ENCODE peak calls at places on chromosomes 6 and 20, in nine cellular contexts. U is thoracic aorta; S is DND-41; W is breast epithelium; T is GM23338; G is psoas muscle; V is IMR-90; I is CD8-positive, alpha-beta T cell; A is adrenal gland. J is an unnamed sample.
A peak's percentile ranks its signal among the peaks of the same experiment; 100 is the strongest.

GRCh38 chr6:106534564-106534982 is 94.7 kb downstream of the RTN4IP1 start:
- DNase-seq in U (no peak), S (no peak), W (no peak), T (no peak), G (no peak), V (no peak), I (no peak), A (no peak), J (no peak)

GRCh38 chr6:136593748-136594490 is 43.7 kb upstream of the MAP7 start:
- DNase-seq in U (no peak), S (no peak), W (no peak), T (peak; percentile 60), G (no peak), V (peak; percentile 100), I (peak; percentile 15), A (peak; percentile 62), J (peak; percentile 46)

GRCh38 chr20:50297498-50298348 is 107.1 kb downstream of the CEBPB start:
- DNase-seq in U (no peak), S (peak; percentile 78), W (no peak), T (no peak), G (peak; percentile 9), V (no peak), I (no peak), A (no peak), J (no peak)

GRCh38 chr6:33206864-33207568 is 1.3 kb upstream of the RING1 start:
- DNase-seq in U (no peak), S (no peak), W (no peak), T (peak; percentile 41), G (no peak), V (peak; percentile 72), I (no peak), A (peak; percentile 61), J (no peak)

GRCh38 chr6:128511518-128511917 is 8.9 kb downstream of the PTPRK start:
- DNase-seq in U (no peak), S (no peak), W (no peak), T (no peak), G (no peak), V (peak; percentile 69), I (no peak), A (no peak), J (no peak)

GRCh38 chr6:47200536-47201334 is 109.0 kb downstream of the TNFRSF21 start:
- DNase-seq in U (no peak), S (no peak), W (no peak), T (no peak), G (no peak), V (no peak), I (no peak), A (no peak), J (no peak)

GRCh38 chr20:53195882-53196610 is 223.9 kb downstream of the TSHZ2 start:
- DNase-seq in U (no peak), S (no peak), W (no peak), T (no peak), G (no peak), V (no peak), I (no peak), A (no peak), J (no peak)

GRCh38 chr6:97085772-97086171 is 161.2 kb downstream of the KLHL32 start:
- DNase-seq in U (no peak), S (no peak), W (no peak), T (no peak), G (no peak), V (peak; percentile 19), I (no peak), A (no peak), J (no peak)

GRCh38 chr6:98292812-98293211 is 541.6 kb upstream of the POU3F2 start:
- DNase-seq in U (no peak), S (no peak), W (no peak), T (no peak), G (no peak), V (no peak), I (no peak), A (no peak), J (no peak)

DNA sequence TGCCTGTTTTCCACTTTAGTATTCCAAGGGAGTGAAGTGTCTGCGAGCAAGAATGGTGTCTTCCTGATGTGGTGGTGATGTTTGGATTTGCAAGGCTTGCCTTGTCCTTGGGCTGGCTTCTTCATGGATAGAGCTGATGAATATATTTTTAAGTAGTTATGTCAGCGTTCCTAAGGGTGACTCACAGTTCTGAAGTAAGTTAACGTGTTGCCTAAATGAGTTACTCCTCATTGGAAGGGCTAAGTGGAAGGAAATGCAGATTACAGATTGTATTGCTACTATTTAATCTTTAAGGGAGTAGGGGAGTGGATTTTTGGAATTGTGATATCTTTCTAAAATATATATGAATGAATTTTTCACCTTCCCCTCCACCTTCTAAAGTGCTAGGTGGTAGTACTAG is 197.2 kb downstream of the JARID2 start:
- DNase-seq in U (no peak), S (no peak), W (no peak), T (no peak), G (no peak), V (peak; percentile 94), I (no peak), A (no peak), J (no peak)
- H3K4me1 ChIP-seq in U (peaks cover 12% of the 10 kb centered on the region), S (peaks cover 31% of the 10 kb centered on the region), W (no peaks in the 10 kb centered on the region), T (peaks cover 92% of the 10 kb centered on the region), G (peaks cover 86% of the 10 kb centered on the region), V (peaks cover 21% of the 10 kb centered on the region), I (peaks cover 33% of the 10 kb centered on the region), A (peaks cover 15% of the 10 kb centered on the region), J (peaks cover 83% of the 10 kb centered on the region)

GRCh38 chr6:28743271-28743789 is 180.5 kb downstream of the TRIM27 start:
- DNase-seq in U (no peak), S (no peak), W (no peak), T (no peak), G (no peak), V (no peak), I (no peak), A (no peak), J (no peak)
- TF ChIP-seq CTCF in U (no peak), S (no peak), W (no peak), T (no peak), G (no peak), V (no peak), I (no peak), A (no peak), J (no peak)

DNA sequence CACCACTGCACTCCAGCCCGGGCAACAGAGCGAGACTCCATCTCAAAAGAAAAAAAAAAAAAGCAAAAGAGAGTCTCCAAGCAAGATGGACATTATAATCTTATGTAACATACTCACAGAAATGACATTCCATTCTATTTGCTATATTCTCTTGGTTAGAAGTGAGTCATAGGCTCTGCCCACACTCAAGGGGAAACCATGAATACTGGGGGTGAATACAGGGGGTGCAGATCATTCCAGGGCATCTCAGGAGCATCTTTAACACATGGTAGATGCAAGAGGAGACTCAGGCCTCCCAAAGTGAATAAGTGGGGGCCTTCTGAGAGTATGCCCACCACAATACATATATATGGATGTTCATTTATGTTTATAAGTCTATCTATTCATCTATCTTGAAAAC is 18.3 kb upstream of the RANBP9 start:
- DNase-seq in U (no peak), S (no peak), W (no peak), T (no peak), G (no peak), V (peak; percentile 79), I (no peak), A (no peak), J (no peak)
- H3K4me3 ChIP-seq in U (no peak overlapping the region), S (no peak overlapping the region), W (no peak overlapping the region), T (no peak overlapping the region), G (no peak overlapping the region), V (no peak overlapping the region), I (no peak overlapping the region), A (no peak overlapping the region), J (no peak overlapping the region)

GRCh38 chr6:49462071-49462470 is 982 bp downstream of the MMUT start:
- DNase-seq in U (no peak), S (no peak), W (no peak), T (no peak), G (no peak), V (peak; percentile 6), I (no peak), A (no peak), J (no peak)
- H3K4me1 ChIP-seq in U (peaks cover 20% of the 10 kb centered on the region), S (peaks cover 45% of the 10 kb centered on the region), W (no peaks in the 10 kb centered on the region), T (no peaks in the 10 kb centered on the region), G (peaks cover 30% of the 10 kb centered on the region), V (no peaks in the 10 kb centered on the region), I (peaks cover 26% of the 10 kb centered on the region), A (peaks cover 16% of the 10 kb centered on the region), J (peaks cover 45% of the 10 kb centered on the region)

DNA sequence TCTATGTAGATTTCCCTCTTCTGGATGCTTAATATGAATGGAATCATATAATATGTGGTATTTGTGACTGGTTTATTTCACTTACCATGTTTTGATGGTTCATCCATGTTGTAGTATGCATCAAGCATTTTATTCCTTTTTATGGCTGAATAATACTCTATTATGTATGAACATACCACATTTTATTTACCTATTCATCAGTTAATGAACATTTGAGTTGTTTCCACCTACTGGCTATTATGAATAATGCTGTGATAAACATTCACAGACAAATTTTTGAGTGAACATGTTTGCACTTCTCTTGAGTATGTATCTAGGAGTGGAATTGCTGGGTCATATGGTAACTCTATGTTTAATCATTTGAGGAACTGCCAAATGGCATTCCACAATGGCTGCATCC is 14.9 kb upstream of the ZNF451 start:
- DNase-seq in U (no peak), S (no peak), W (no peak), T (no peak), G (no peak), V (peak; percentile 11), I (no peak), A (no peak), J (no peak)
- TF ChIP-seq CTCF in U (no peak), S (no peak), W (no peak), T (no peak), G (no peak), V (no peak), I (no peak), A (no peak), J (no peak)